ENCODE peak calls at places on chromosomes 2 and 18, in ten cellular contexts. H, O, B, J, K, N, G, A, Y and F are unnamed samples.

GRCh38 chr2:100832885-100833284 is 12.9 kb downstream of the NPAS2 start:
- DNase-seq in H (no peak), N (no peak), A (no peak), Y (no peak), O (no peak), B (no peak), G (no peak), J (no peak), K (no peak), F (no peak)

GRCh38 chr2:23533014-23533730 is 148.2 kb downstream of the KLHL29 start:
- DNase-seq in H (no peak), G (no peak), A (no peak), J (no peak), B (no peak), N (no peak), Y (no peak), K (no peak), O (no peak), F (no peak)

GRCh38 chr2:15050483-15050882 is 418.0 kb downstream of the LRATD1 start:
- DNase-seq in O (peak; percentile 95), G (no peak), B (no peak), H (no peak), K (no peak), Y (no peak), A (no peak), J (no peak), N (no peak), F (no peak)

GRCh38 chr2:1482981-1483380 is 69.7 kb downstream of the TPO start:
- DNase-seq in A (no peak), K (no peak), J (no peak), G (no peak), H (no peak), O (no peak), B (no peak), N (no peak), Y (no peak), F (no peak)

GRCh38 chr18:25990473-25990872 is 99.9 kb downstream of the SS18 start:
- DNase-seq in O (no peak), H (no peak), G (no peak), Y (no peak), K (no peak), J (no peak), B (no peak), N (no peak), A (no peak), F (no peak)

GRCh38 chr2:216404010-216404618 is 8.2 kb upstream of the SMARCAL1 start:
- DNase-seq in G (peak; percentile 42), B (peak; percentile 14), K (peak; percentile 41), N (peak; percentile 27), A (peak; percentile 31), O (no peak), J (peak; percentile 36), H (no peak), Y (peak; percentile 57), F (no peak)

GRCh38 chr18:41532344-41533086 is 422.5 kb upstream of the PIK3C3 start:
- DNase-seq in H (no peak), N (no peak), B (no peak), A (no peak), O (no peak), G (peak; percentile 15), J (no peak), K (no peak), Y (no peak), F (no peak)

GRCh38 chr2:202165945-202166344 is 72.5 kb downstream of the SUMO1 start:
- DNase-seq in A (no peak), K (no peak), G (no peak), H (no peak), J (no peak), O (no peak), B (no peak), N (no peak), Y (no peak), F (no peak)

GRCh38 chr2:2754940-2755339 is 423.9 kb upstream of the MYT1L start:
- DNase-seq in A (no peak), H (no peak), B (no peak), K (no peak), N (no peak), Y (no peak), G (no peak), J (no peak), O (no peak), F (no peak)